ENCODE peak calls at places on chromosome 19, in five cellular contexts. Q is colonic mucosa, T is A549, L is lower lobe of right lung, P is psoas muscle. W is an unnamed sample.

GRCh38 chr19:40502647-40503046 is 35.8 kb downstream of the SPTBN4 start:
- DNase-seq in Q (no peak), T (peak), L (no peak), P (no peak), W (no peak)

GRCh38 chr19:827314-827709 is 325 bp upstream of the AZU1 start:
- DNase-seq in Q (no peak), T (no peak), L (no peak), P (no peak), W (no peak)

GRCh38 chr19:681029-681626 is 4.9 kb downstream of the FSTL3 start:
- DNase-seq in Q (no peak), T (no peak), L (peak), P (no peak), W (no peak)

GRCh38 chr19:53192771-53193533 is at the start of gene ZNF665:
- DNase-seq in Q (peak), T (no peak), L (peak), P (peak), W (no peak)

GRCh38 chr19:13022859-13023636 is 27.8 kb downstream of the NFIX start:
- DNase-seq in Q (peak), T (peak), L (peak), P (peak), W (peak)

GRCh38 chr19:31718041-31718440 is 368.8 kb upstream of the TSHZ3 start:
- DNase-seq in Q (no peak), T (no peak), L (no peak), P (no peak), W (no peak)

GRCh38 chr19:51971624-51972023 is 15.0 kb downstream of the ZNF350 start:
- DNase-seq in Q (no peak), T (no peak), L (no peak), P (no peak), W (no peak)

GRCh38 chr19:4172861-4173473 is 9.4 kb downstream of the SIRT6 start:
- DNase-seq in Q (peak), T (peak), L (peak), P (peak), W (no peak)

GRCh38 chr19:33505168-33505567 is 16.4 kb downstream of the PEPD start:
- DNase-seq in Q (no peak), T (no peak), L (no peak), P (no peak), W (no peak)

GRCh38 chr19:18294467-18294864 is 13.0 kb upstream of the JUND start:
- DNase-seq in Q (no peak), T (no peak), L (peak), P (peak), W (no peak)

GRCh38 chr19:5154129-5154798 is 185.4 kb downstream of the KDM4B start:
- DNase-seq in Q (peak), T (peak), L (no peak), P (no peak), W (no peak)

GRCh38 chr19:900302-901111 is 7.2 kb downstream of the RNU6-9 start:
- DNase-seq in Q (peak), T (peak), L (no peak), P (peak), W (no peak)

GRCh38 chr19:14004619-14005380 is 1.3 kb downstream of the RFX1 start:
- DNase-seq in Q (peak), T (no peak), L (peak), P (peak), W (no peak)

GRCh38 chr19:49453013-49453756 is at the start of gene ALDH16A1:
- DNase-seq in Q (peak), T (peak), L (peak), P (peak), W (peak)

GRCh38 chr19:493391-494170 is 2.7 kb upstream of the MADCAM1 start:
- DNase-seq in Q (no peak), T (no peak), L (no peak), P (peak), W (no peak)

GRCh38 chr19:14337510-14337909 is 43.7 kb upstream of the ADGRE5 start:
- DNase-seq in Q (peak), T (peak), L (peak), P (no peak), W (no peak)

GRCh38 chr19:50547385-50548190 is 20.6 kb downstream of the LRRC4B start:
- DNase-seq in Q (no peak), T (no peak), L (no peak), P (no peak), W (no peak)

GRCh38 chr19:4620675-4621074 is 18.6 kb upstream of the TNFAIP8L1 start:
- DNase-seq in Q (no peak), T (no peak), L (no peak), P (no peak), W (no peak)

GRCh38 chr19:30512748-30513389 is 140.7 kb downstream of the ZNF536 start:
- DNase-seq in Q (no peak), T (no peak), L (no peak), P (no peak), W (no peak)

GRCh38 chr19:13839938-13840750 is 36.8 kb upstream of the NANOS3 start:
- DNase-seq in Q (peak), T (no peak), L (peak), P (peak), W (no peak)

GRCh38 chr19:18588611-18589379 is at the start of gene REX1BD:
- DNase-seq in Q (peak), T (no peak), L (peak), P (peak), W (no peak)

DNA sequence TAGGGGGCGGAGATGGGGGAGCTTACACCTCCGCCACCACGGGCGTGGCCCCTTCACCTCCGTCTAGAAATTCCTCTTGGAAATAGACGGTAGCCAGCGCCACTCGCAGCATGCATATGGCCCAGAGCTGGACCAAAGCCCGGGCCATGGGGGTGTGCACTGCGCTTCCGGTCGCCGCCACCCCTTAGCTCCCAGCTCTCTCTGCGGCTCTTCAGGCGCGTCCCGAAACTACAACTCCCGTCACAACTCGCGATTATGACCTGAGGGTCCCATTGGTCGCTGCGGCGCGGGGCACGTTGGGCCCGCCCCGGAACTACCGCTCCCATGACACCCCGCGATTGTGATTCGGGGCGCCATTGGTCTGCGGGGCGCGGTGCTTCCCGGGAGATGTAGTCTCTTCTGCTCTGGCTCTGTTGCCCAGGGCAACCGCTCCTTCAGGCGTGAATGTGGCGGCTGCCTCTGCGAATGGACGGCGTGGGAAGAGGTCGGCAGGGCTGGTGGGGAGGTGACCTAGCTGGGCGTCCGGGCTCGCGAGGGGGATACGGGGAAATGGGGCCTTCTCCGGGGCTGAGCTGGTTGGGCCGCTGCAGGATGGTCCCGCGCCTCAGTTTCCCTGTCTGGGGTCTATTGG is at the start of the genes C19orf44 and CALR3:
- DNase-seq in Q (peak), T (peak), L (peak), P (peak), W (peak)
- TF ChIP-seq CTCF in Q (no peak), T (no peak), L (peak), P (peak), W (no peak)

DNA sequence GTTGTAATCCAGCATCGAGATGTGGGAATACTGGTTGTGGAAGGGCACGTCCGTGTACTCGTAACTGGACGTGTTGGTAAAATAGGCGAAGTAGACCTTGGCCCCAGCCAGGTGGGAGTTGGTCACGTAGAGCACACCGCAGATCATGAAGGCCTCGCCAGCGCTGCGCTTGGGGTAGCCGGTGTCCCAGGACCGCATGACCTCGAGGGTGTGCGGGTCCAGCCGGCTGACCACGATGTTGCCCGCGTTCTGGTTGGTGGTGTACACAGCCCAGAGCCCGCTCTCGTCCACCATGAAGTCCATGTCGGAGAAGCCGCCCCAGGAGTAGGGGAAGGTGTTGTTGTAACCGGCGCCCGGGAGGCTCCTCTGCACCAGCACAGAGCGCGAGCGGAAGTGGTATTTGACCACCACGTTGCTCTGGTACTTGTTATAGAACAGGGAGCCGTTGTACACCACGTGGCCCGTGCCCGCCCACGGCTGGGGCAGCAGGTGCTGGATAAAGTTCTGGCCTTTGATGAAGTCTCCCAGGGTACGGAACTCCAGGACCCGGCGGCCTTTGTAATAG is 19.2 kb downstream of the PIN1 start:
- DNase-seq in Q (no peak), T (no peak), L (no peak), P (no peak), W (no peak)
- H3K4me3 ChIP-seq in Q (no peak), T (no peak), L (no peak), P (no peak), W (no peak)

GRCh38 chr19:37594064-37594981 is at the start of the genes ZNF540 and ZNF571:
- DNase-seq in Q (peak), T (peak), L (peak), P (peak), W (peak)
- TF ChIP-seq CTCF in Q (no peak), T (no peak), L (no peak), P (no peak), W (no peak)

GRCh38 chr19:48029431-48029830 is 14.4 kb downstream of the CABP5 start:
- DNase-seq in Q (no peak), T (no peak), L (no peak), P (no peak), W (no peak)

GRCh38 chr19:48025480-48025879 is 18.4 kb downstream of the CABP5 start:
- DNase-seq in Q (no peak), T (no peak), L (no peak), P (no peak), W (no peak)

GRCh38 chr19:48033604-48034003 is 10.3 kb downstream of the CABP5 start:
- DNase-seq in Q (no peak), T (no peak), L (no peak), P (no peak), W (no peak)

DNA sequence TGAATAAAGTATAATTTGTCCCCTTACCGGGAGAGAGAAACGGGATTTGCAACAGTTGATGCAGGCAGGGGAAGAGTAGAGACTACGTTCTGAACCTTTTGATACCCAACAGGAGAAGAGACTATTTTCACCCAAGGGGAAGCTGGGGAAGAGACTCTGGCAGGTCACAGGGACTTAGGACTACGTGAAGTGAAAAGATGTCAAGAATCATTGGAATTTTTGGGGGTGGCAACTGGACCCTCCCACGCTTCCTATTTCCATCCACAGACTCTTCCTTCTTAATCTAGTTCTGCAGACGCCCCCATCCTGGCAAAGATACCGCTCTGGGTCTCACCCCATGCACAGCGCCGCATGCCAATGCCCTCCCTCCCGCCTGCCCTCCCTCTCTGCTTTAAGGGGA is 13.8 kb downstream of the CABP5 start:
- DNase-seq in Q (no peak), T (no peak), L (no peak), P (no peak), W (no peak)
- H3K4me3 ChIP-seq in Q (no peak), T (no peak), L (no peak), P (no peak), W (no peak)

DNA sequence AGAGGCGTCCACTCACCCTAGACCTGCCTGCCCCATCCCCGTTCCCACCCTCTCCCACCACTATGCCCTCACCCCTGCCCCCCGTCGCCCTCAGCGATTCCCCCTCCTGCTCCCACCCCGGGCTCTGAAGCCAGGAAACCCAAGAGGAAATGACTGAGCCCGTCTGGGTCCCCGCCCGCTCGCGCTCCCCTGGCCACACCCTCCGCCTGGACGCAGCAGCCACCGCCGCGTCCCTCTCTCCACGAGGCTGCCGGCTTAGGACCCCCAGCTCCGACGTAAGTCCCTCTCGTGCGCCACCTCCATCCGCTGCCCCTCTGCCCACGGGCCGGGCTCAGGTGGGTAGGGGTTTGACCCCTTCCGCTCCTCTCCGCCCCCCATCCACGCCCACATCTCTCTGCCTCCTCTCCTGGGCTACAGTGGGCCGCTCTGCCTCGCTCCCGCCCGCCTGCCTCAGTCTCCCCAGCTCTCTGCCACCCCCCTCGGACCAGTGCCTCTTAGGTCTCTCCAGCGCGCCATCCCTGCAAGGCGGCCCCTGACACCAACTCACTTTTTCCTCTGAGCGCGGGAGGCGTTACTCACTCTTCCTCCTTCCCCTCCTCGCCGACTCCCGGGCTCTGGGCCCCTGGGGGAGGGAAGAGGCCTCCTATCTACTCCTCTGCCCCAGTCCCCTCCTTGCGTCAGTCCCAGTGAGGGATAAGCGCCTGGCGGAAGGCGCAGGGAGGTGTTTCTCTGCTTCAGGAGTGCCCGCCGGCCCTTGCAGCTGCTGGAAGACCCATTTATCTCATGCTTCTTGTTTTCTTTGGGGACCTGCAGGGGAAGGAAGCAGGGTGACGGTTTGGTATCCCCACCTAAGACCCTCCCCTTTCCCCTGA is at the start of gene FXYD5:
- DNase-seq in Q (peak), T (peak), L (peak), P (peak), W (no peak)
- TF ChIP-seq CTCF in Q (no peak), T (no peak), L (no peak), P (no peak), W (no peak)

GRCh38 chr19:11649941-11650340 is 52.7 kb downstream of the ZNF627 start:
- DNase-seq in Q (no peak), T (no peak), L (no peak), P (no peak), W (no peak)
- H3K4me3 ChIP-seq in Q (no peak), T (no peak), L (no peak), P (no peak), W (no peak)

DNA sequence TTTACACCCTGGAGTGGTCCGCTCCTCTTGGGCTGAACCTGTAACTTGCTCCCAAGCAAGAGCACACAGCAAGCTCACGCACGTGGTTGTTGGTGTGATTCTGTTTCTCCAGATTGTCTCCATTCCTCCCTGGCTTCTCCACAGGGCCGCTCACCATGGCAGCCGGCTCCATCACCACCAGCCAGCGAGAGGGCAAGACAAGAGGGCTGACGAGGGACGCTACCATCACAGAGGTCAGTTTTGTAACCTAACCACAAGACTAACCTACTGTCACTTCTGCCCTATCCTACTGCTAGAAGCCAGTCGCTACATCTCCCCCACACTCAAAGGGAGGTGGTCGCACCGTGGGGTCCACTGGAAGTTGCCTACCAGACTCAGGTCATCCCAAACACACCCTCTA is 4.6 kb upstream of the GP6 start:
- DNase-seq in Q (no peak), T (no peak), L (no peak), P (no peak), W (no peak)
- TF ChIP-seq CTCF in Q (no peak), T (no peak), L (no peak), P (no peak), W (no peak)